ENCODE peak calls at places on chromosome 22, in five cellular contexts. G, M, U, H and E are unnamed samples.

GRCh38 chr22:20057596-20058268 is 22.3 kb upstream of the DGCR8 start:
- DNase-seq in G (no peak), H (no peak), M (no peak), U (no peak), E (no peak)

GRCh38 chr22:21641417-21641794 is 696 bp upstream of the SDF2L1 start:
- DNase-seq in H (peak), M (peak), U (peak), G (peak), E (peak)

GRCh38 chr22:43776081-43776670 is 35.9 kb downstream of the EFCAB6 start:
- DNase-seq in M (no peak), H (no peak), U (no peak), G (no peak), E (no peak)

GRCh38 chr22:46941958-46942815 is 179.7 kb downstream of the TBC1D22A start:
- DNase-seq in G (no peak), H (no peak), U (no peak), M (no peak), E (peak)

GRCh38 chr22:35648066-35649025 is at the start of gene APOL6:
- DNase-seq in H (peak), M (peak), G (peak), U (peak), E (peak)

GRCh38 chr22:39155421-39155820 is 2.9 kb upstream of the CBX7 start:
- DNase-seq in H (no peak), M (no peak), U (no peak), G (no peak), E (no peak)

GRCh38 chr22:37198290-37199102 is 10.4 kb upstream of the C1QTNF6 start:
- DNase-seq in M (peak), G (peak), H (peak), U (peak), E (peak)

GRCh38 chr22:33105501-33105911 is 47.3 kb upstream of the SYN3 start:
- DNase-seq in H (no peak), M (no peak), G (peak), U (no peak), E (peak)

GRCh38 chr22:49966716-49967332 is 6.3 kb downstream of the PIM3 start:
- DNase-seq in G (peak), H (no peak), M (no peak), U (no peak), E (no peak)

GRCh38 chr22:37282385-37282677 is at the start of gene CYTH4:
- DNase-seq in H (no peak), U (peak), G (no peak), M (no peak), E (no peak)

GRCh38 chr22:27903805-27904473 is 15.1 kb downstream of the PITPNB start:
- DNase-seq in G (no peak), H (no peak), M (no peak), U (no peak), E (no peak)

GRCh38 chr22:29623553-29624169 is 20.2 kb downstream of the NF2 start:
- DNase-seq in U (no peak), G (no peak), M (no peak), H (no peak), E (no peak)

GRCh38 chr22:46547883-46548244 is 10.4 kb upstream of the CELSR1 start:
- DNase-seq in U (peak), G (peak), H (peak), M (peak), E (peak)

GRCh38 chr22:44037519-44038370 is 13.6 kb downstream of the PARVB start:
- DNase-seq in U (no peak), H (peak), M (peak), G (peak), E (peak)

GRCh38 chr22:24810043-24810749 is 4.2 kb downstream of the SGSM1 start:
- DNase-seq in H (no peak), M (no peak), G (no peak), U (no peak), E (peak)

GRCh38 chr22:21754523-21755128 is 19.0 kb upstream of the YPEL1 start:
- DNase-seq in M (no peak), U (no peak), G (peak), H (no peak), E (no peak)

GRCh38 chr22:35192121-35192918 is 65.0 kb upstream of the HMGXB4 start:
- DNase-seq in M (no peak), U (no peak), H (no peak), G (no peak), E (peak)

GRCh38 chr22:41445171-41446056 is 1.2 kb downstream of the TOB2 start:
- DNase-seq in M (peak), G (no peak), H (no peak), U (no peak), E (no peak)

GRCh38 chr22:43088979-43089717 is at the start of gene TTLL1:
- DNase-seq in M (peak), H (peak), G (peak), U (peak), E (peak)